ENCODE peak calls at places on chromosomes 4 and X, in four cellular contexts. K is CD8-positive, alpha-beta T cell; E is adrenal gland; D is CD8-positive, alpha-beta memory T cell. Z is an unnamed sample.

GRCh38 chr4:151940926-151941617 is 180.3 kb upstream of the GATB start:
- DNase-seq in K (no peak), E (no peak), D (no peak), Z (no peak)

GRCh38 chr4:138666366-138666765 is 349.2 kb upstream of the NOCT start:
- DNase-seq in K (no peak), E (no peak), D (no peak), Z (no peak)

GRCh38 chr4:2079926-2080325 is 20.8 kb downstream of the NAT8L start:
- DNase-seq in K (no peak), E (no peak), D (no peak), Z (no peak)

GRCh38 chrX:15129412-15129811 is 140.5 kb downstream of the ASB9 start:
- DNase-seq in K (no peak), E (no peak), D (no peak), Z (no peak)

GRCh38 chr4:113452868-113453620 is 308.5 kb downstream of the CAMK2D start:
- DNase-seq in K (no peak), E (no peak), D (no peak), Z (peak; percentile 84)

GRCh38 chr4:59612235-59612634 is 1587.9 kb upstream of the ADGRL3 start:
- DNase-seq in K (no peak), E (no peak), D (no peak), Z (no peak)

GRCh38 chr4:16684083-16684482 is 214.4 kb downstream of the LDB2 start:
- DNase-seq in K (no peak), E (no peak), D (no peak), Z (no peak)

GRCh38 chr4:152609460-152609859 is 70.3 kb downstream of the TMEM154 start:
- DNase-seq in K (no peak), E (no peak), D (no peak), Z (no peak)

DNA sequence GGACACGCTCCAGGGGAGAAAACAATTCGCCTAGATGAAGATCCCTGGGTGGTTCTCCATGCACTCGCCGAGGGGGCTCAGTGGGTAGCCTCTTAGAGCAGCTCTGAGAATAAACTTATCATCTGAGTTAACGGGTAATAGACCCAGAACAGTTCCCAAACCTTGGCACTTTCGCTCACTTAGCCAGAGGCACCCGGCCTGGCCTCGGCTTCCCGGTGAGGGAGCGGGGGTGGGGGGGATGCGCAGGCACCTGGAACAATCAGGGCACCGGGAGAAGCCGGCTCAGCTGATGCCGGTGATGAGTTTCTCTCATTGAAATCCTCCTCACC is 405 bp upstream of the ZAR1 start:
- DNase-seq in K (no peak), E (no peak), D (no peak), Z (no peak)
- H3K4me3 ChIP-seq in K (peak overlapping the region; percentile 23), E (no peak overlapping the region), D (no peak overlapping the region), Z (no peak overlapping the region)

GRCh38 chr4:119930546-119930945 is 136.1 kb downstream of the MAD2L1 start:
- DNase-seq in K (no peak), E (no peak), D (no peak), Z (no peak)
- H3K9me3 ChIP-seq in K (no peaks in the 10 kb centered on the region), E (no peaks in the 10 kb centered on the region), D (no peaks in the 10 kb centered on the region), Z (no peaks in the 10 kb centered on the region)

GRCh38 chr4:83846193-83846830 is 310.4 kb downstream of the GPAT3 start:
- DNase-seq in K (no peak), E (no peak), D (no peak), Z (no peak)
- H3K27me3 ChIP-seq in K (no peaks in the 10 kb centered on the region), E (no peaks in the 10 kb centered on the region), D (no peaks in the 10 kb centered on the region), Z (no peaks in the 10 kb centered on the region)

GRCh38 chrX:136250191-136251041 is 784 bp downstream of the MAP7D3 start:
- DNase-seq in K (no peak), E (no peak), D (peak; percentile 0), Z (peak; percentile 35)

GRCh38 chrX:136259543-136259942 is 8.3 kb upstream of the MAP7D3 start:
- DNase-seq in K (no peak), E (no peak), D (no peak), Z (no peak)

GRCh38 chrX:136258951-136259350 is 7.8 kb upstream of the MAP7D3 start:
- DNase-seq in K (no peak), E (no peak), D (no peak), Z (no peak)

GRCh38 chrX:136251042-136251991 is at the start of gene MAP7D3:
- DNase-seq in K (peak; percentile 27), E (peak; percentile 64), D (peak; percentile 70), Z (peak; percentile 72)

GRCh38 chrX:136255543-136255942 is 4.3 kb upstream of the MAP7D3 start:
- DNase-seq in K (no peak), E (no peak), D (no peak), Z (no peak)
- H3K4me3 ChIP-seq in K (no peak overlapping the region), E (no peak overlapping the region), D (no peak overlapping the region), Z (no peak overlapping the region)

DNA sequence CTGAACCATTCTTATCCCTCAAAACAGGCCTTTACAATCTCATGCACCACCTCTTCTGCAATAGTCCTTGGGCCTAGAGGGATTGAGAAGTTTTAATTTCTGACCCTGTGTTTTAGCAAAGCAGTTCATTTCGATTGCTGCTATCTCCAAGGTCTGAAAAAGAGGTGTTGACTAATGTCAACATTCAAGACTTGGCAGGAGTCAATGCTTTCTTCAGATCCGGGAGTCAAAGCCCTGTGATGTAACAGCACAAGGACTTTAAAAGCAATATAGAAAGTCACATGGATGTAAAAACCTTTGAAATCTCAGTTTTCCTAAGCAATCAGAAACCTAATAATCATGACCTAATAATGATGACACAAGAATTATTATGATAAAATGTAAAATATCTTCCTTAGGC is 133.8 kb downstream of the ADAM29 start:
- DNase-seq in K (no peak), E (no peak), D (no peak), Z (no peak)
- H3K9me3 ChIP-seq in K (no peaks in the 10 kb centered on the region), E (peaks cover 5% of the 10 kb centered on the region), D (no peaks in the 10 kb centered on the region), Z (no peaks in the 10 kb centered on the region)

DNA sequence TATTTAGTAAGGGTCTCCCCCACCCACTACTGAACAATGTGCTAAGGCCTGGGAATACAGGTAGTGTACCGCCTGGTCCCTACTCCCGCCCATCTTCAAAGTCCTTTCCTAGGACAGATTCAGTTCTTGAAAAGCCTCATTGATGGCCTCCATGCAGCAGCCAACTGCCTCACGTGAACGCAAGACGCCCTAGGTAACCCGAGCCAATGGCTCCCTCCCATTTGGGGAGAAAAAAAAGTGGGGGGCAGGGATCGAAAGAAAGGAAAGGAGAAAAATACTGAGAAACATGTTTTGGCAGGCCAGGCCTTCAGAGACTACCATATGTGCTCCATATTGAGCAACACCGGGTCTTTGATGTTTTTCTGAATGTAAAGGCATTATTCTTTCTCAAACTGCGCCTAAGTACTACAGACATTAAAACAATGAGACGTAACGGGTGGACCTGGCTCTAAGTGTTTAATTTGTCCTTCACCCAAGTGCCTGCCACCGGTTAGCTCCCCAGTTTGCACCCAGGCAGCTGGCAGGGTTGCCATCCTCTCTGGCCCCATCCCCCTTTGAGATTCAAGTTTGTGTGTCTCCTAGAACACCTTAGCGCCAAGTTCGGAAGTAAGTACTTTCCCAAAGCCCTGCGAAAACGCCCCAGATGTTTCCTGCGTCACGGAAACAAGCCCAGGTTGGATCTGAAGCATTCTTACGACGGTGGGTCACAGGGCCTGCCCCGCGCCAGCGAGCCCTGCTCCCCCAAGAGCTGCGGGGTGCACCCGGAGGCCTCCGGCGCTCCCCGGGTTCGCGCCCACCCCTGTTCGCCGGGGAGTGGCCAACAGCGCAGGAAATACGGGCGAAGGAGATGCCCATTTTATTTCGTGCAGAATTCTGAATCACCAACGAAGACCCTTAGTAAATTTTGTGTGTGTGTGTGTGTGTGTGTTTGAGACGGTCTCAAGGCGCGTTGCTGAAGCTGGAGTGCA is 30.2 kb downstream of the HAND2 start:
- DNase-seq in K (no peak), E (no peak), D (no peak), Z (no peak)
- H3K27me3 ChIP-seq in K (peaks cover 37% of the 10 kb centered on the region), E (peaks cover 51% of the 10 kb centered on the region), D (peaks cover 25% of the 10 kb centered on the region), Z (peaks cover 28% of the 10 kb centered on the region)

Z was measured in HAP-1.